ENCODE peak calls at places on chromosome 13, in eight cellular contexts. G is ELR, Y is spleen, B is tibial artery, T is HEK293T, N is cerebellum, E is EL, S is amygdala. Q is an unnamed sample.

GRCh38 chr13:27969073-27969865 is at the start of gene CDX2:
- DNase-seq in Y (no peak), S (no peak), N (no peak), G (no peak), T (peak), E (no peak), B (no peak), Q (peak)

GRCh38 chr13:30835442-30835841 is 70.6 kb upstream of the MEDAG start:
- DNase-seq in E (no peak), S (no peak), T (no peak), Y (no peak), G (no peak), N (no peak), B (no peak), Q (no peak)

GRCh38 chr13:41512441-41512840 is 55.1 kb downstream of the RGCC start:
- DNase-seq in G (no peak), N (no peak), Y (peak), B (no peak), T (no peak), S (no peak), E (no peak), Q (no peak)

GRCh38 chr13:45362939-45363338 is 22.0 kb upstream of the TPT1 start:
- DNase-seq in N (no peak), G (no peak), Y (no peak), E (no peak), B (no peak), T (peak), S (no peak), Q (peak)

GRCh38 chr13:44004881-44005280 is 125.2 kb downstream of the LACC1 start:
- DNase-seq in Y (no peak), E (peak), T (no peak), B (no peak), N (no peak), S (no peak), G (peak), Q (no peak)

GRCh38 chr13:92547256-92547655 is 679.4 kb upstream of the GPC6 start:
- DNase-seq in G (peak), Y (no peak), E (no peak), N (no peak), T (no peak), B (no peak), S (no peak), Q (no peak)

GRCh38 chr13:33649212-33649917 is 168.6 kb upstream of the RFC3 start:
- DNase-seq in E (peak), Y (no peak), S (no peak), T (no peak), G (peak), N (no peak), B (no peak), Q (no peak)

GRCh38 chr13:113448545-113448884 is 4.8 kb downstream of the ADPRHL1 start:
- DNase-seq in G (no peak), T (no peak), N (peak), Y (no peak), B (no peak), S (no peak), E (no peak), Q (no peak)

GRCh38 chr13:67554296-67554695 is 324.2 kb upstream of the PCDH9 start:
- DNase-seq in S (no peak), T (no peak), E (no peak), Y (no peak), G (no peak), B (no peak), N (no peak), Q (no peak)

GRCh38 chr13:110538632-110539031 is 22.9 kb downstream of the RAB20 start:
- DNase-seq in Y (peak), E (no peak), T (no peak), B (peak), S (no peak), N (no peak), G (no peak), Q (peak)

GRCh38 chr13:75329723-75330122 is 152.2 kb downstream of the TBC1D4 start:
- DNase-seq in G (no peak), Y (no peak), T (no peak), S (no peak), N (no peak), B (no peak), E (no peak), Q (no peak)

GRCh38 chr13:84296386-84296785 is 414.1 kb upstream of the SLITRK1 start:
- DNase-seq in B (no peak), E (no peak), N (no peak), T (no peak), G (no peak), Y (no peak), S (no peak), Q (no peak)

GRCh38 chr13:50244913-50245574 is 229.8 kb downstream of the KCNRG start:
- DNase-seq in G (peak), B (no peak), Y (no peak), S (no peak), N (no peak), T (no peak), E (peak), Q (no peak)

GRCh38 chr13:40640202-40640601 is 26.2 kb downstream of the FOXO1 start:
- DNase-seq in B (no peak), G (no peak), Y (no peak), T (no peak), N (no peak), S (no peak), E (no peak), Q (no peak)

GRCh38 chr13:87123987-87124784 is 547.0 kb upstream of the SLITRK5 start:
- DNase-seq in G (peak), S (peak), N (no peak), E (peak), B (no peak), T (peak), Y (no peak), Q (peak)

GRCh38 chr13:95714142-95714832 is 37.3 kb downstream of the DNAJC3 start:
- DNase-seq in T (no peak), E (peak), S (no peak), B (no peak), G (peak), N (no peak), Y (no peak), Q (no peak)

GRCh38 chr13:42355118-42355840 is 83.3 kb downstream of the AKAP11 start:
- DNase-seq in Y (no peak), E (no peak), S (no peak), G (no peak), B (no peak), T (no peak), N (no peak), Q (no peak)

GRCh38 chr13:71880753-71881541 is 13.9 kb upstream of the DACH1 start:
- DNase-seq in B (no peak), E (no peak), Y (no peak), S (no peak), N (no peak), T (no peak), G (peak), Q (no peak)

GRCh38 chr13:112152846-112153245 is 85.9 kb downstream of the SOX1 start:
- DNase-seq in S (no peak), G (no peak), T (no peak), Y (no peak), B (no peak), E (no peak), N (no peak), Q (no peak)

GRCh38 chr13:113585828-113586355 is 1.3 kb downstream of the TFDP1 start:
- DNase-seq in T (no peak), Y (peak), S (no peak), B (peak), G (no peak), N (no peak), E (no peak), Q (no peak)

GRCh38 chr13:112066624-112067004 is 335 bp upstream of the SOX1 start:
- DNase-seq in E (no peak), G (no peak), S (peak), N (peak), T (no peak), Y (peak), B (no peak), Q (peak)

GRCh38 chr13:111970501-111971155 is 96.3 kb upstream of the SOX1 start:
- DNase-seq in B (no peak), S (no peak), N (no peak), E (no peak), T (no peak), G (no peak), Y (no peak), Q (no peak)

GRCh38 chr13:44013666-44014291 is 134.1 kb downstream of the LACC1 start:
- DNase-seq in N (no peak), S (no peak), B (no peak), T (no peak), E (peak), Y (no peak), G (peak), Q (no peak)